ENCODE peak calls at places on chromosomes 7 and 10, in eight cellular contexts. F, R, O, I, S, G, H and M are unnamed samples. For H3K36me3 and H3K9me3, the result is how much of the 10 kb centered on the place peaks cover.

GRCh38 chr7:47576031-47576908 is 5.6 kb downstream of the TNS3 start:
- DNase-seq in F (no peak), R (no peak), O (peak), I (peak), S (peak), G (peak), H (peak), M (no peak)

GRCh38 chr10:24703700-24704099 is 20.0 kb downstream of the ARHGAP21 start:
- DNase-seq in F (no peak), R (no peak), O (no peak), I (peak), S (no peak), G (peak), H (no peak), M (no peak)

GRCh38 chr7:158617737-158618128 is 30.1 kb upstream of the PTPRN2 start:
- DNase-seq in F (peak), R (no peak), O (no peak), I (peak), S (no peak), G (peak), H (no peak), M (no peak)

GRCh38 chr7:50721661-50722259 is 60.9 kb downstream of the GRB10 start:
- DNase-seq in F (no peak), R (no peak), O (no peak), I (peak), S (peak), G (no peak), H (no peak), M (peak)

GRCh38 chr7:158992759-158993158 is 136.4 kb downstream of the DYNC2I1 start:
- DNase-seq in F (no peak), R (no peak), O (no peak), I (no peak), S (no peak), G (no peak), H (no peak), M (no peak)

GRCh38 chr7:6416516-6417145 is 31.1 kb downstream of the DAGLB start:
- DNase-seq in F (no peak), R (no peak), O (no peak), I (peak), S (no peak), G (peak), H (no peak), M (peak)

GRCh38 chr10:131815366-131816156 is 85.2 kb upstream of the PPP2R2D start:
- DNase-seq in F (no peak), R (no peak), O (no peak), I (no peak), S (no peak), G (no peak), H (peak), M (no peak)

GRCh38 chr7:150323682-150324365 is 479 bp upstream of the ACTR3C start:
- DNase-seq in F (no peak), R (no peak), O (no peak), I (peak), S (peak), G (no peak), H (no peak), M (no peak)

GRCh38 chr10:71134732-71135211 is 77.6 kb upstream of the UNC5B start:
- DNase-seq in F (no peak), R (no peak), O (no peak), I (no peak), S (no peak), G (no peak), H (no peak), M (no peak)

GRCh38 chr10:79188154-79188763 is 119.5 kb downstream of the ZMIZ1 start:
- DNase-seq in F (no peak), R (no peak), O (no peak), I (no peak), S (peak), G (no peak), H (no peak), M (no peak)

GRCh38 chr7:130221746-130222145 is 14.1 kb downstream of the SSMEM1 start:
- DNase-seq in F (no peak), R (no peak), O (no peak), I (no peak), S (no peak), G (no peak), H (no peak), M (no peak)

GRCh38 chr10:132836248-132836831 is 50.4 kb upstream of the NKX6-2 start:
- DNase-seq in F (no peak), R (no peak), O (no peak), I (no peak), S (no peak), G (no peak), H (peak), M (no peak)

GRCh38 chr10:47372726-47373125 is 11.4 kb downstream of the ZNF488 start:
- DNase-seq in F (no peak), R (no peak), O (peak), I (no peak), S (peak), G (no peak), H (no peak), M (no peak)

GRCh38 chr7:72032934-72033333 is 379.2 kb downstream of the CALN1 start:
- DNase-seq in F (no peak), R (no peak), O (no peak), I (no peak), S (no peak), G (no peak), H (no peak), M (no peak)

GRCh38 chr10:132306951-132307751 is 599 bp downstream of the STK32C start:
- DNase-seq in F (no peak), R (no peak), O (peak), I (no peak), S (no peak), G (no peak), H (peak), M (no peak)

GRCh38 chr7:111919690-111920179 is 286.5 kb downstream of the DOCK4 start:
- DNase-seq in F (peak), R (no peak), O (no peak), I (peak), S (no peak), G (peak), H (no peak), M (no peak)

GRCh38 chr10:76303682-76304316 is 872.4 kb downstream of the LRMDA start:
- DNase-seq in F (no peak), R (peak), O (peak), I (peak), S (peak), G (peak), H (peak), M (peak)
- H3K4me3 ChIP-seq in F (no peak), R (no peak), O (no peak), I (no peak), S (no peak), G (no peak), H (no peak), M (no peak)

GRCh38 chr10:125766511-125766910 is 9.1 kb downstream of the MMP21 start:
- DNase-seq in F (no peak), R (no peak), O (no peak), I (no peak), S (no peak), G (no peak), H (no peak), M (no peak)

GRCh38 chr10:125765835-125766234 is 9.8 kb downstream of the MMP21 start:
- DNase-seq in F (no peak), R (no peak), O (no peak), I (no peak), S (no peak), G (no peak), H (no peak), M (no peak)

GRCh38 chr10:125757742-125758141 is 17.9 kb downstream of the MMP21 start:
- DNase-seq in F (no peak), R (no peak), O (no peak), I (no peak), S (no peak), G (no peak), H (no peak), M (no peak)

GRCh38 chr10:125762692-125763648 is 12.7 kb downstream of the MMP21 start:
- DNase-seq in F (no peak), R (peak), O (no peak), I (no peak), S (no peak), G (no peak), H (no peak), M (no peak)

GRCh38 chr10:125761961-125762360 is 13.7 kb downstream of the MMP21 start:
- DNase-seq in F (no peak), R (no peak), O (no peak), I (peak), S (no peak), G (no peak), H (no peak), M (no peak)
- H3K36me3 ChIP-seq in F (half or more), R (under half), O (under half), I (under half), S (under half), G (under half), H (under half), M (half or more)

GRCh38 chr7:156857757-156858156 is 35.2 kb downstream of the LMBR1 start:
- DNase-seq in F (no peak), R (no peak), O (no peak), I (no peak), S (no peak), G (no peak), H (no peak), M (no peak)
- H3K9me3 ChIP-seq in F (under half), R (under half), O (under half), I (under half), S (under half), G (under half), H (under half), M (under half)

GRCh38 chr7:42877852-42878251 is 34.0 kb downstream of the C7orf25 start:
- DNase-seq in F (no peak), R (no peak), O (no peak), I (no peak), S (no peak), G (no peak), H (no peak), M (no peak)
- H3K4me3 ChIP-seq in F (no peak), R (no peak), O (no peak), I (no peak), S (no peak), G (no peak), H (no peak), M (no peak)

GRCh38 chr10:110881905-110882304 is 10.2 kb downstream of the PDCD4 start:
- DNase-seq in F (no peak), R (no peak), O (no peak), I (no peak), S (no peak), G (no peak), H (no peak), M (no peak)

GRCh38 chr10:110883924-110884323 is 12.2 kb downstream of the PDCD4 start:
- DNase-seq in F (no peak), R (no peak), O (no peak), I (no peak), S (no peak), G (peak), H (no peak), M (no peak)

GRCh38 chr10:110876788-110877187 is 5.1 kb downstream of the PDCD4 start:
- DNase-seq in F (no peak), R (no peak), O (no peak), I (no peak), S (no peak), G (no peak), H (no peak), M (no peak)

GRCh38 chr10:110880012-110880411 is 8.3 kb downstream of the PDCD4 start:
- DNase-seq in F (no peak), R (no peak), O (no peak), I (no peak), S (no peak), G (no peak), H (no peak), M (no peak)

GRCh38 chr10:110881247-110881646 is 9.5 kb downstream of the PDCD4 start:
- DNase-seq in F (no peak), R (no peak), O (no peak), I (no peak), S (no peak), G (no peak), H (no peak), M (no peak)
- H3K36me3 ChIP-seq in F (under half), R (under half), O (under half), I (under half), S (under half), G (under half), H (under half), M (under half)

DNA sequence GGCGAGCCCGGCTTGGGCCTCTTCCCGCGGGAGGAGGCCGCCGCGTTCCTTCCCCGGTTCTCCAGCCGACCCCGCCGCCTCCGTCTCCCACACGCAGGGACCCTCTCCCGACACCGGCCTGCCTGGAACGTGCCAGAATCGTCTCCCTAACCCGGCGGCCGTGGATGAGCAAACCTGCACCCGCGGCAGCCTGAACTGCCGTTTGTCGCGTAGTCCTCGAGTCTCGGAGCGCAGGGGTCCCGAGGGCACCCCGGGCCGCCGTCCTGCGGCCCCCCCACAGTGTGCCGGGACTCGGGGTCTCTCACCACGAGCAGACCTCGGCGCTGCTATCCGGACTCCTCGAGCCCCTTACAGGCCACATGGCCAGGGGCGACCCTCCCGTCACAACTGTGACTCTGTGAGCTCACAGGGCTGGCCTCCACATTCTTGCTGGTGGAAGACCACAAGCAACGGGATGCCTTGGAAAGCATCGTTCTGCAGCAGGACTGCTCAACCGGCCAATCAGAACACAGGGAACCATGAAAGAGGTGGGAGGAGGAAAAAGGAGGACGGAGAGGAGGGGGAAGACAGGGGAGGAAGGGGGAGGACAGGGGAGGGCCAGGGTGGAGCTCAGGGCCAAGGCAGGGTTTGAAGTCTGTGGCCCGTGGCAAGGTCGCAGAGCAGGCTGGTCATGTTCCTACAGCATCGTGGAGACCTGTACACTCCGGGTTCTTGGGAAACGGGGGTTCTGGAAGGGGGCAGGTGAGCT is 276.9 kb downstream of the DNAJB6 start:
- DNase-seq in F (no peak), R (no peak), O (peak), I (no peak), S (no peak), G (no peak), H (no peak), M (no peak)
- H3K9me3 ChIP-seq in F (under half), R (under half), O (under half), I (under half), S (under half), G (half or more), H (under half), M (under half)

GRCh38 chr10:32980242-32980557 is 22.2 kb upstream of the ITGB1 start:
- DNase-seq in F (no peak), R (no peak), O (no peak), I (no peak), S (no peak), G (no peak), H (no peak), M (no peak)
- H3K4me3 ChIP-seq in F (peak), R (peak), O (peak), I (peak), S (peak), G (peak), H (peak), M (peak)

GRCh38 chr7:143388051-143388450 is 6.9 kb downstream of the ZYX start:
- DNase-seq in F (no peak), R (no peak), O (no peak), I (no peak), S (no peak), G (no peak), H (no peak), M (no peak)

GRCh38 chr7:143390773-143391114 is 9.6 kb downstream of the ZYX start:
- DNase-seq in F (no peak), R (no peak), O (no peak), I (no peak), S (no peak), G (no peak), H (no peak), M (no peak)

GRCh38 chr7:143388491-143389101 is 7.5 kb downstream of the ZYX start:
- DNase-seq in F (no peak), R (no peak), O (no peak), I (no peak), S (no peak), G (no peak), H (no peak), M (no peak)

GRCh38 chr7:143390098-143390772 is 9.1 kb downstream of the ZYX start:
- DNase-seq in F (no peak), R (no peak), O (no peak), I (no peak), S (no peak), G (no peak), H (no peak), M (no peak)

DNA sequence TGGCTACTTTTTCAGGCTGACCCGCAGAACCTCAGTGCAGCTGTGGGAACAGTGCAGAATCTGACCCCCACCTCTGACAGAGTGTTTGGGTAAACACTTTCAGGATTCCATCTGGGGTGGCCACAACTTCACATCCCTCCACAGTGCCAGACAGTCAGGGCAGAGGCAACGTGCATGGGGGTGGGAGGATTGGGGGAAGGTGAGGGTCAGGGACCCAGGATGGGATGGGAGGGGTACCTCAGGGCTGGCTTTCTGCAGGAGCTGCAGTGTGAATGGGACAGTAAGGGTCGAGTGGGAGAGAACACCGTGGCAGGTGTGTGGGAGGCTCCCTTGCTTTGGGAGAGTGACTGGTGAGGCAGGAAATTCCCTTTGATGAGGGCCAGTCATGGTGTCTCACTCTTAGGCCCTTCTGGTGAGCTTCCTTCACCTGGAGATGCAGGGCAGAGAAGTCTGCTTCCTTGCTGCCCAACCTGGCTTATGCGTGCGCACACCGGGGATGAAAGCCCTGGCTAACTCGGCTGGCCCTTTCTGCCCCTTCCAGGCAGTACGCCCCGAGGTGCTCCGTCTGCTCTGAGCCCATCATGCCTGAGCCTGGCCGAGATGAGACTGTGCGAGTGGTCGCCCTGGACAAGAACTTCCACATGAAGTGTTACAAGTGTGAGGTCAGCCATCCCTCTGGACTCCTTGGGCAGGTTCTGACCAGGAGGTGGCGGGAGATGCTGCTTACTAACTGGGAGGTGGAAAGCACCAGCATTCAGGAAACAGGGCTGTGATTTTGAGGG is 8.4 kb downstream of the ZYX start:
- DNase-seq in F (no peak), R (no peak), O (no peak), I (no peak), S (no peak), G (no peak), H (no peak), M (no peak)
- H3K36me3 ChIP-seq in F (half or more), R (under half), O (under half), I (half or more), S (under half), G (half or more), H (under half), M (under half)

GRCh38 chr10:36504752-36505151 is 620.6 kb upstream of the ANKRD30A start:
- DNase-seq in F (no peak), R (no peak), O (no peak), I (no peak), S (no peak), G (no peak), H (no peak), M (no peak)
- H3K9me3 ChIP-seq in F (under half), R (under half), O (under half), I (under half), S (under half), G (under half), H (under half), M (under half)

GRCh38 chr7:26169271-26169670 is 17.3 kb downstream of the NFE2L3 start:
- DNase-seq in F (no peak), R (no peak), O (no peak), I (no peak), S (no peak), G (no peak), H (no peak), M (no peak)
- H3K4me3 ChIP-seq in F (no peak), R (no peak), O (no peak), I (no peak), S (no peak), G (no peak), H (no peak), M (no peak)